ENCODE peak calls at places on chromosomes 6 and 20, in four cellular contexts. F is neuronal stem cell, R is H1, N is H9. I is an unnamed sample.
A peak's percentile ranks its signal among the peaks of the same experiment; 100 is the strongest.

GRCh38 chr20:35515341-35515740 is 14.1 kb downstream of the C20orf173 start:
- DNase-seq in R (no peak), F (no peak), N (no peak), I (no peak)

GRCh38 chr6:168179702-168180382 is 100.8 kb upstream of the FRMD1 start:
- DNase-seq in F (no peak), N (peak; percentile 20), R (no peak), I (no peak)

GRCh38 chr20:24970743-24971142 is 21.7 kb downstream of the CST7 start:
- DNase-seq in R (no peak), F (no peak), N (peak; percentile 14), I (no peak)

GRCh38 chr6:90835584-90836212 is 248.8 kb upstream of the MAP3K7 start:
- DNase-seq in R (no peak), F (no peak), N (no peak), I (no peak)

GRCh38 chr6:63214816-63215215 is 3.5 kb downstream of the FKBP1C start:
- DNase-seq in N (no peak), R (no peak), F (no peak), I (peak; percentile 5)

GRCh38 chr20:56636701-56637100 is 7.6 kb downstream of the TFAP2C start:
- DNase-seq in F (no peak), R (no peak), N (no peak), I (peak; percentile 12)

GRCh38 chr20:21090738-21091120 is 15.4 kb downstream of the LINC00237 start:
- DNase-seq in F (no peak), N (no peak), R (no peak), I (no peak)

GRCh38 chr6:55916188-55916587 is 40.8 kb upstream of the BMP5 start:
- DNase-seq in N (no peak), R (no peak), F (no peak), I (peak; percentile 12)

GRCh38 chr6:166998256-166999144 is 697 bp upstream of the CEP43 start:
- DNase-seq in R (no peak), N (peak; percentile 46), F (peak; percentile 21), I (no peak)

GRCh38 chr6:41580690-41581089 is 34.5 kb downstream of the FOXP4 start:
- DNase-seq in R (no peak), N (no peak), F (no peak), I (no peak)

GRCh38 chr6:41578714-41579610 is 32.8 kb downstream of the FOXP4 start:
- DNase-seq in R (no peak), N (peak; percentile 62), F (peak; percentile 82), I (peak; percentile 58)

GRCh38 chr6:41583576-41583975 is 37.4 kb downstream of the FOXP4 start:
- DNase-seq in R (no peak), F (no peak), N (no peak), I (no peak)

GRCh38 chr6:41582540-41582939 is 36.4 kb downstream of the FOXP4 start:
- DNase-seq in F (no peak), R (no peak), N (no peak), I (no peak)

DNA sequence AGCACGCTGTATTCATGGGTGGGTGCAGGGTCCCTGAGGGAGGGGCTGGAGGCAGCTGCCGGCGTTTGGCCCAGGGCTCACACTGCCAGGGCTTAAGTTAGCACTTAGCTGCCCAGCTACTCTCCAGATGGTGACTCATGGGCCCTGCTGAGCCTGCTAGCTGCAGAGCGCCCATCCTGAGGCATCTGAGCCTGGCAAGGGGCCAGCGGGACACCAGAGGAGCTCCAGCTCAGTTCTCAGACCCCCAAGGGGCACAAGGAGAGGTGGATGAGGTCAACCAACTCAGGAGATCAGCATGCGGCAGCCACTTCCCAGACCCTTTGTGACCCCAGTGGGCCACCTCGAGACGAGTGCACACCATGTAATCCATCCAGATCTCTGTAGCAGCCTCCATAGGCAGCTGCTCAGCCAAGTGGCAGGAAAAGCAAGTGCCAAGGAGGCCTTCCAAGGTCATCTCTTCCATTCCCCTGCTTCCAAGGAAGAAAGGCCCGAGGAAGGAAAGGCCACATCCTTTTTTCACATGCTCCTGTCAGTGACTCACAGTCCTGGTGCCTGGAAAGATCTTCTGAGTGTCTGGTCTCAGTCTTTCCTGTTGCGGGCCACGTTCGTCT is 35.3 kb downstream of the FOXP4 start:
- DNase-seq in N (no peak), F (no peak), R (no peak), I (peak; percentile 95)
- H3K14ac ChIP-seq in N (no peak overlapping the region), F (no peak overlapping the region), R (no peak overlapping the region), I (no peak overlapping the region)

GRCh38 chr6:84767591-84768201 is 3.3 kb upstream of the TBX18 start:
- DNase-seq in N (no peak), R (no peak), F (no peak), I (peak; percentile 9)
- H3K4me2 ChIP-seq in N (peak overlapping the region; percentile 28), R (peak overlapping the region; percentile 63), F (no peak overlapping the region), I (no peak overlapping the region)

DNA sequence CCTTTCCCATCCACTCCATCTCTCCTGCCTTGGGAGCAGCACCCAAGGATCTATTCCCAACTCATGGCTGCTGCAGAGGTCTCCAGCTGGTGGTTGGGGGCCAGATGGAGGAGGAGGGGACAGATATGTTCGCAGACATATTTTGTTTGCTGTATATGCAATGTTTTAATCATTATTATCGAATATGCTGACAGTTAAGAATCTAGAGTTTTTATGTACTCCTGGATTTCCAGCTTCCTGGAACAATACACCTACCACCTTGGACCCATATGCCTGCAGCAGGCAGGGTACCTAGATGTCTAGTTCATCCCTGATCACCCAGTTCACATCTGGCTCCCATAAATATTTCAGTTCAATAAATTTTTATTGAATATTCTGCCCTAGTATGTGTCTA is 9.0 kb downstream of the FAM110A start:
- DNase-seq in F (no peak), N (no peak), R (no peak), I (no peak)
- H2BK12ac ChIP-seq in F (no peak overlapping the region), N (no peak overlapping the region), R (no peak overlapping the region), I (no peak overlapping the region)

GRCh38 chr20:41287327-41287726 is 30.2 kb downstream of the ZHX3 start:
- DNase-seq in N (no peak), F (no peak), R (no peak), I (peak; percentile 55)
- H3K14ac ChIP-seq in N (no peak overlapping the region), F (no peak overlapping the region), R (no peak overlapping the region), I (no peak overlapping the region)

DNA sequence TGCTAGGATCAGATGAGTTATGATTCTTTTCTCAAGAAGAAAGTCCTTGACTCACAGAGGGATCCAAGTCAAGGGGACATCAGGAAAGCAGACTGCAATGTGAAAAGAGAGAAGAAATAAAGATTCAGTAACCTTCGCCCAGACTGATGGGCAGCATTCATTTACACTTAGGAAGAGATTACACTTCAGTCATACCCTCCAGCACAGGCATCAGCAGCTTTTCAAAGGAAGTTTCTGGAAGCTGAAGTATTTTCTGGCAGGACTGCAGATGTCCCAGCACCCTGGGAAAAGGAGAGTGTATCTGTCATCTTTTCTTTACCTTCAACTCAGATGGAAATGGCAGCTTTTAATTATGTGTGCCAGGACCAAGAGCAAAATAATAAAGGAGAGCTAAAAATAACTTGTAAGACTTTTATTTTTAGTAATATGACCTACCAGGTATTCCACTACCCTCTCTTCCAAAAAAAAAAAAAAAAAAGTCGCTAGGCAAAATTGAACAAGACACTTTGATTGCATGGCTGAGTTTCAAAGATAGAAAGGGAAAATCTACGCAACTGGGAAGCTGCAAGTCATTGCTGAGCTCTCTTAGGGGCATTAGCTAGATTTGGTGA is 712.1 kb downstream of the EPM2A start:
- DNase-seq in F (no peak), R (no peak), N (no peak), I (no peak)
- H3K4me2 ChIP-seq in F (no peak overlapping the region), R (no peak overlapping the region), N (no peak overlapping the region), I (no peak overlapping the region)

GRCh38 chr20:60345106-60345505 is 386.9 kb downstream of the CDH26 start:
- DNase-seq in N (peak; percentile 32), F (no peak), R (no peak), I (no peak)
- H2BK12ac ChIP-seq in N (no peak overlapping the region), F (no peak overlapping the region), R (no peak overlapping the region), I (no peak overlapping the region)

GRCh38 chr6:14707971-14708465 is 537.9 kb upstream of the JARID2 start:
- DNase-seq in F (no peak), N (no peak), R (no peak), I (no peak)

GRCh38 chr6:14711056-14711703 is 534.7 kb upstream of the JARID2 start:
- DNase-seq in F (no peak), R (no peak), N (peak; percentile 66), I (peak; percentile 86)

GRCh38 chr6:14710421-14710820 is 535.4 kb upstream of the JARID2 start:
- DNase-seq in N (no peak), F (no peak), R (no peak), I (no peak)

GRCh38 chr6:14709900-14710299 is 536.0 kb upstream of the JARID2 start:
- DNase-seq in N (no peak), R (no peak), F (no peak), I (no peak)

GRCh38 chr6:14709066-14709670 is 536.7 kb upstream of the JARID2 start:
- DNase-seq in F (no peak), N (no peak), R (no peak), I (no peak)
- H3K14ac ChIP-seq in F (no peak overlapping the region), N (no peak overlapping the region), R (no peak overlapping the region), I (no peak overlapping the region)

DNA sequence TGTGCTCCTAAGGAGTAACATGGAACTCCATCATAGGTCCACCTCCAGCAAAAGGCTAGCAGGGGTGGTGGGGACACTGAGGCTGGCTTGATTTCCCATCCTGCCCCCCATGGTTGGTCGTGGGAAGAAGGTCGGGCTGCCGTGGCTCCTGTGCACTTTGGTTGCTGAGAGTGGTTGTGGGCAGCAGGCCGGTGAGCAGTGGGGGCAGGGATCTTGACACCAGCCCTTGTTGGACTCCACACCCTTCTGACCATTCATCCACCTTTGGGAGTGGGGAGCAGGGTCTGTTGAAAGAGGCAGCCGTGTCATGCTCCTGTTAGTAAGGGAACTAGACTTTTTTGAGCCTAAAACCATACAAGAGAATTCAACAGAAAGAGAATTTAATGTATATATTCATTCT is 175.2 kb downstream of the ARID1B start:
- DNase-seq in R (no peak), F (no peak), N (no peak), I (no peak)
- H3K4me2 ChIP-seq in R (no peak overlapping the region), F (no peak overlapping the region), N (no peak overlapping the region), I (no peak overlapping the region)